ENCODE peak calls at places on chromosome 20, in five cellular contexts. E, X, O, M and A are unnamed samples.
A peak's percentile ranks its signal among the peaks of the same experiment; 100 is the strongest.

GRCh38 chr20:57791946-57792328 is 82.1 kb upstream of the PMEPA1 start:
- DNase-seq in E (no peak), X (no peak), O (no peak), M (no peak), A (no peak)

GRCh38 chr20:51542033-51542893 is at the start of gene NFATC2:
- DNase-seq in E (no peak), X (no peak), O (peak; percentile 23), M (peak; percentile 65), A (peak; percentile 74)

GRCh38 chr20:57660510-57661199 is 40.4 kb upstream of the ZBP1 start:
- DNase-seq in E (no peak), X (no peak), O (no peak), M (no peak), A (no peak)

GRCh38 chr20:38134427-38135281 is 30.4 kb downstream of the TGM2 start:
- DNase-seq in E (no peak), X (no peak), O (no peak), M (peak; percentile 91), A (peak; percentile 59)

GRCh38 chr20:47764154-47764734 is 21.0 kb downstream of the SULF2 start:
- DNase-seq in E (peak; percentile 52), X (no peak), O (no peak), M (no peak), A (peak; percentile 84)

GRCh38 chr20:57652865-57653545 is 32.8 kb upstream of the ZBP1 start:
- DNase-seq in E (no peak), X (no peak), O (no peak), M (no peak), A (peak; percentile 14)

GRCh38 chr20:6122873-6123649 is at the start of gene FERMT1:
- DNase-seq in E (peak; percentile 89), X (no peak), O (peak; percentile 61), M (peak; percentile 84), A (no peak)

GRCh38 chr20:44089987-44090674 is 96.9 kb downstream of the JPH2 start:
- DNase-seq in E (peak; percentile 71), X (peak; percentile 57), O (no peak), M (peak; percentile 25), A (peak; percentile 61)

GRCh38 chr20:60136640-60137411 is 178.6 kb downstream of the CDH26 start:
- DNase-seq in E (no peak), X (no peak), O (no peak), M (no peak), A (no peak)

GRCh38 chr20:14757728-14758127 is 420.3 kb upstream of the FLRT3 start:
- DNase-seq in E (no peak), X (no peak), O (no peak), M (peak; percentile 9), A (no peak)

GRCh38 chr20:59351148-59352040 is 51.0 kb downstream of the EDN3 start:
- DNase-seq in E (peak; percentile 99), X (no peak), O (no peak), M (no peak), A (no peak)

GRCh38 chr20:22473293-22473692 is 111.1 kb downstream of the FOXA2 start:
- DNase-seq in E (no peak), X (no peak), O (no peak), M (no peak), A (no peak)

GRCh38 chr20:41480054-41480770 is 113.6 kb upstream of the EMILIN3 start:
- DNase-seq in E (no peak), X (no peak), O (no peak), M (no peak), A (no peak)

GRCh38 chr20:47574616-47575401 is 73.1 kb downstream of the NCOA3 start:
- DNase-seq in E (peak; percentile 80), X (no peak), O (no peak), M (no peak), A (peak; percentile 57)

GRCh38 chr20:38296433-38296832 is 7.5 kb upstream of the BPI start:
- DNase-seq in E (no peak), X (no peak), O (no peak), M (no peak), A (no peak)

GRCh38 chr20:43960231-43960630 is 45.6 kb downstream of the TOX2 start:
- DNase-seq in E (no peak), X (no peak), O (no peak), M (no peak), A (no peak)

GRCh38 chr20:20611165-20611564 is 101.3 kb downstream of the RALGAPA2 start:
- DNase-seq in E (no peak), X (no peak), O (no peak), M (peak; percentile 20), A (no peak)

GRCh38 chr20:7411075-7411474 is 529.2 kb downstream of the HAO1 start:
- DNase-seq in E (no peak), X (no peak), O (no peak), M (no peak), A (no peak)

GRCh38 chr20:40941023-40941655 is 87.5 kb upstream of the TOP1 start:
- DNase-seq in E (no peak), X (peak; percentile 31), O (no peak), M (no peak), A (no peak)

GRCh38 chr20:17610566-17611289 is 40.9 kb downstream of the DSTN start:
- DNase-seq in E (no peak), X (no peak), O (no peak), M (no peak), A (no peak)

GRCh38 chr20:43870484-43870883 is 44.2 kb upstream of the TOX2 start:
- DNase-seq in E (no peak), X (no peak), O (no peak), M (no peak), A (no peak)

GRCh38 chr20:23434521-23435313 is 4.8 kb upstream of the CSTL1 start:
- DNase-seq in E (no peak), X (no peak), O (no peak), M (no peak), A (no peak)

GRCh38 chr20:35012227-35013069 is 56.8 kb downstream of the MYH7B start:
- DNase-seq in E (no peak), X (no peak), O (no peak), M (no peak), A (no peak)
- TF ChIP-seq KDM1A in E (no peak), X (no peak), O (no peak), M (no peak), A (no peak)

GRCh38 chr20:2108987-2109386 is 7.4 kb downstream of the STK35 start:
- DNase-seq in E (peak; percentile 45), X (no peak), O (no peak), M (peak; percentile 33), A (no peak)
- TF ChIP-seq KDM1A in E (no peak), X (no peak), O (no peak), M (no peak), A (no peak)

GRCh38 chr20:2509468-2509781 is 710 bp upstream of the ZNF343 start:
- DNase-seq in E (no peak), X (no peak), O (no peak), M (no peak), A (peak; percentile 58)

GRCh38 chr20:2508631-2509467 is at the start of gene ZNF343:
- DNase-seq in E (peak; percentile 86), X (peak; percentile 58), O (peak; percentile 31), M (peak; percentile 95), A (peak; percentile 82)

GRCh38 chr20:2507875-2508630 is 662 bp downstream of the ZNF343 start:
- DNase-seq in E (peak; percentile 21), X (no peak), O (no peak), M (peak; percentile 24), A (peak; percentile 34)

GRCh38 chr20:2507464-2507863 is 1.3 kb downstream of the ZNF343 start:
- DNase-seq in E (no peak), X (no peak), O (no peak), M (no peak), A (no peak)

GRCh38 chr20:2509794-2510193 is 1.1 kb upstream of the ZNF343 start:
- DNase-seq in E (no peak), X (no peak), O (peak; percentile 33), M (peak; percentile 45), A (no peak)
- TF ChIP-seq KDM1A in E (no peak), X (no peak), O (no peak), M (no peak), A (no peak)

DNA sequence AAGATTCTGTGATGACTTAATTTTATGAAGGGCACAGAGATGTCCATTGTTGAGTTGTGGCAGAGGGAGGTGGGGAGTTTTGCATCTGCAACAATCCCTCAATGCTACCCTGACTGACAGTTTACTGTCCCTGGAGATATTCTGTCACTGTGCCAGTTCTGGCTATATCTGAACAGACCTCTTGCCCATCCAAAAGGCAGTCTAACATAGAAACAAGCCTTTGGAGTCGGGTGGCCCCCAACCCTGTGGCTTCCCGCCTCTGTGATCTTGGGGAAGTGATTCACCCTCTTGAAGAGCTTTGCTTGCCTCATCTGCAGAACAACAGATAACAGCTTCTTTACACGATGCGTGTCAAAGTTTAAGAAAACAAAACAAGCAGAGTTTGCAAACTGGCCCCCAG is 3.8 kb upstream of the E2F1 start:
- DNase-seq in E (no peak), X (no peak), O (no peak), M (peak; percentile 50), A (peak; percentile 63)
- TF ChIP-seq KDM1A in E (no peak), X (no peak), O (no peak), M (no peak), A (peak; percentile 100)

GRCh38 chr20:63978319-63979220 is 872 bp downstream of the SAMD10 start:
- DNase-seq in E (no peak), X (no peak), O (no peak), M (peak; percentile 79), A (peak; percentile 72)
- TF ChIP-seq KDM1A in E (no peak), X (no peak), O (no peak), M (no peak), A (no peak)

GRCh38 chr20:4946585-4947378 is 54.5 kb downstream of the SLC23A2 start:
- DNase-seq in E (no peak), X (peak; percentile 31), O (no peak), M (no peak), A (no peak)
- TF ChIP-seq KDM1A in E (no peak), X (no peak), O (no peak), M (no peak), A (no peak)

DNA sequence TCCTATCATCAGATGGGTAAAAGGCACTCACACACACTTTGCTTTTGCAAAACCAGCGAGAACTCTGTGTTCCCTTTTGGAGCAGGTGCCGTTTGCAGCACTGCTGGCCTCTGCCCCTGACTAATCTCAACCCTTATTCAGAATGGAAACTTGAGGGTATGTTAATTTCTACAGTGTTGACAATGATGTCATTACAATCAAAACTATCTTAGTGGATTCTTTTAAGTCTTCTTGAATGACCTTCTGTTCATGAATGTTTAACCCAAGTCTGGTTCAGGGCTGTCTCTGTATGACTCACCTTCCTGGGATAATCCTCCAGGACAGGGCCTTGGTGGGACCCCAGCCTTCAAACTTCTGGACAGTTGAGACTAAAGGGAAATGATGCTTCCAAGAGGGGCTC is 197.9 kb downstream of the CDH4 start:
- DNase-seq in E (peak; percentile 31), X (no peak), O (no peak), M (no peak), A (no peak)
- TF ChIP-seq KDM1A in E (no peak), X (no peak), O (no peak), M (no peak), A (no peak)